ENCODE peak calls at places on chromosomes 11 and 22, in five cellular contexts. N is right cardiac atrium, X is GM23338, V is thoracic aorta, M is HepG2. I is an unnamed sample.

GRCh38 chr11:65314501-65315203 is at the start of gene CDC42EP2:
- ATAC-seq in N (peak), X (peak), V (peak), M (peak), I (peak)

GRCh38 chr11:106012744-106013143 is 9.3 kb downstream of the MSANTD4 start:
- ATAC-seq in N (peak), X (no peak), V (peak), M (no peak), I (no peak)

GRCh38 chr22:19759994-19760651 is 455 bp upstream of the TBX1 start:
- ATAC-seq in N (no peak), X (no peak), V (no peak), M (no peak), I (no peak)

GRCh38 chr11:44774131-44774530 is 47.4 kb downstream of the TSPAN18 start:
- ATAC-seq in N (peak), X (peak), V (no peak), M (no peak), I (peak)

GRCh38 chr11:129237880-129238638 is 45.9 kb upstream of the ARHGAP32 start:
- ATAC-seq in N (no peak), X (no peak), V (no peak), M (no peak), I (no peak)

GRCh38 chr11:102421262-102421661 is 31.3 kb downstream of the TMEM123 start:
- ATAC-seq in N (no peak), X (no peak), V (no peak), M (no peak), I (no peak)

GRCh38 chr22:17712441-17712840 is 61.8 kb downstream of the BID start:
- ATAC-seq in N (no peak), X (no peak), V (no peak), M (no peak), I (no peak)

GRCh38 chr22:46753360-46753759 is 9.1 kb upstream of the TBC1D22A start:
- ATAC-seq in N (no peak), X (no peak), V (no peak), M (no peak), I (no peak)

GRCh38 chr11:34339149-34340064 is 18.4 kb downstream of the ABTB2 start:
- ATAC-seq in N (no peak), X (no peak), V (no peak), M (peak), I (no peak)

GRCh38 chr11:46719543-46720218 is 668 bp downstream of the F2 start:
- ATAC-seq in N (no peak), X (no peak), V (no peak), M (no peak), I (no peak)

GRCh38 chr22:38271927-38272372 is 860 bp downstream of the TMEM184B start:
- ATAC-seq in N (peak), X (peak), V (no peak), M (peak), I (peak)

GRCh38 chr11:73980001-73980960 is 2.4 kb downstream of the UCP2 start:
- ATAC-seq in N (no peak), X (peak), V (no peak), M (no peak), I (no peak)

GRCh38 chr11:59559886-59560285 is 48.5 kb downstream of the OR4D9 start:
- ATAC-seq in N (peak), X (peak), V (no peak), M (peak), I (no peak)

GRCh38 chr11:2445948-2446551 is 1.2 kb downstream of the KCNQ1 start:
- ATAC-seq in N (no peak), X (no peak), V (no peak), M (no peak), I (no peak)

GRCh38 chr11:6323291-6323905 is 3.1 kb upstream of the CAVIN3 start:
- ATAC-seq in N (no peak), X (peak), V (no peak), M (no peak), I (no peak)

GRCh38 chr11:111360150-111361043 is 18.7 kb downstream of the POU2AF1 start:
- ATAC-seq in N (peak), X (no peak), V (no peak), M (peak), I (no peak)

GRCh38 chr11:10310301-10310841 is 5.5 kb downstream of the ADM start:
- ATAC-seq in N (no peak), X (no peak), V (no peak), M (no peak), I (no peak)

GRCh38 chr11:10307411-10308207 is 2.7 kb downstream of the ADM start:
- ATAC-seq in N (peak), X (peak), V (peak), M (peak), I (peak)

GRCh38 chr11:10308208-10308954 is 3.5 kb downstream of the ADM start:
- ATAC-seq in N (no peak), X (no peak), V (no peak), M (no peak), I (no peak)

GRCh38 chr11:10311802-10312201 is 6.9 kb downstream of the ADM start:
- ATAC-seq in N (no peak), X (no peak), V (no peak), M (no peak), I (no peak)

GRCh38 chr11:10309163-10310093 is 4.6 kb downstream of the ADM start:
- ATAC-seq in N (peak), X (no peak), V (no peak), M (no peak), I (peak)
- H3K4me3 ChIP-seq in N (no peak), X (no peak), V (no peak), M (peak), I (no peak)

GRCh38 chr22:28921585-28921879 is 38.2 kb downstream of the ZNRF3 start:
- ATAC-seq in N (no peak), X (no peak), V (no peak), M (no peak), I (no peak)
- H3K4me3 ChIP-seq in N (no peak), X (no peak), V (no peak), M (peak), I (no peak)

GRCh38 chr11:117442049-117442868 is 114.6 kb downstream of the CEP164 start:
- ATAC-seq in N (no peak), X (no peak), V (no peak), M (no peak), I (no peak)

GRCh38 chr11:117443269-117444186 is 115.9 kb downstream of the CEP164 start:
- ATAC-seq in N (peak), X (peak), V (no peak), M (peak), I (peak)

GRCh38 chr11:117442869-117443239 is 115.2 kb downstream of the CEP164 start:
- ATAC-seq in N (no peak), X (peak), V (no peak), M (no peak), I (no peak)

GRCh38 chr11:117444256-117445096 is 116.8 kb downstream of the CEP164 start:
- ATAC-seq in N (no peak), X (peak), V (no peak), M (no peak), I (no peak)

GRCh38 chr11:117445097-117445658 is 117.5 kb downstream of the CEP164 start:
- ATAC-seq in N (peak), X (no peak), V (no peak), M (no peak), I (no peak)
- H3K4me3 ChIP-seq in N (no peak), X (no peak), V (no peak), M (no peak), I (no peak)

DNA sequence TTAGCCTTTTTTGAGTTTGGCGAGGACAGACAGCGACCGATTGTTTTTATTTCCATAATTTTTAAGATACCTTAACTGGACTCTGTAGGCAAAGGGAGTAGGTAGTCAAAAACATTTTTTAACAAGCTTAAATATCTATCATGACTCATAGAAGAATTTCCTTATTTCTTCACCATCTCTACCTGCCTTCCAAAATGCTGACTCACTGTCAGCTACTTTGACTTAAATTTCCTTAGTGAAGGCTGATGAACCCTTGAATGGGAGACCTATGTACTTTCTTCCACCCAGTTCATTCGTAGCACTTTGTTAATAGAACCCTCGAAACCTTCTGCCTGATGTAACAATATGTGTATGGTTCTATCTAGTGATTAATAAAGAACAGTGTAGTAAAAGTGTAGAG is 1.1 kb upstream of the MTMR2 start:
- ATAC-seq in N (no peak), X (no peak), V (no peak), M (no peak), I (no peak)
- H3K4me3 ChIP-seq in N (peak), X (peak), V (peak), M (peak), I (peak)

GRCh38 chr11:66567787-66568123 is 651 bp downstream of the CTSF start:
- ATAC-seq in N (no peak), X (no peak), V (no peak), M (no peak), I (no peak)
- H3K4me3 ChIP-seq in N (peak), X (peak), V (peak), M (no peak), I (peak)

DNA sequence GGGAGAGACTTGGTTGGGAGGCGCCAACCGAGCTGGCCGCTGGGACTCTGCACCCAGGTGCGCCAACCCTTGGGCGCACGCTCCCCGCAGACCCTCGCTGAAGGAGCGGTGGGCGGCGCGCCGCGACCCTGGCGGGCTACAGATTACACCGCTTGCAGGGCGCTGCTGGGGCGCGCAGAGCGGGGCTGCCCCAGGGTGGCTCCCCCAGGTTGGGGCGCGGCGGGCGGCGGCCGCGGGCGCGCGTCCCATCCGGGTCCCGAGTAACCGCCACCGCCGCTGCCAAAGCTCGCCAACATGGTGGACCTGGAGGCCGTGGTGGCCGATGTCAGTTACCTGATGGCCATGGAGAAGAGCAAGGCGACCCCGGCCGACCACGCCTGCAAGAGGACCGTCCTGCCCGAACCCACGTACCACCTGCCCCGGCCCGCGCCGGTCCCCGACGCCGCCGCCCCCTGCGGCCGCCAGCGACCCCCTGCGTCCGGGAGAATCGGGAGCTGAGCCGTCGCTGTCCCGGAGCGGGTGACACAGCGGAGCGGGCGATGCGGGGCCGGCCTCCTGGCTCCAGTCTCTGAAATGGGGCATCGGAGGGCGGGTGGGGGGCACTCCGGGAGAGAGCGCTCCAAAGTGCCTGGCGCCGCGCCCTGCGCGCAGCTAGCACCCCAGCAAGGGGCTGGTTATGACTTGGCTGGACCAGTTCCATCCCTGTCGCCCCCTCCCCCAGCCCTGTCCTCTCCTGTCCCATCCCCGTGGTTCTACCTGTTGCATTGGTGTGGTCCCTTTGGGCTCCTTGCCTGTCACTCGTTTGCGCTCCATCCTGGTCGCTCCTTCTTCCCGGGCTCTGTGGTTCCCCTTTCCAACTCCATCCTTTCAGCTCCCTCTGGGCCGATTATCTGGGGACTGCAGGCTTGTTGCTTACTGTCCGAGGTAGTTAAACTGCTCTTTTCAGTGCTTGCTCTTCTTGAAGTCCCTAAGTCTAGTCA is 143.3 kb upstream of the GRK3 start:
- ATAC-seq in N (peak), X (peak), V (no peak), M (peak), I (no peak)
- H3K4me3 ChIP-seq in N (peak), X (peak), V (peak), M (peak), I (no peak)

GRCh38 chr11:68870470-68870869 is 28.8 kb upstream of the CPT1A start:
- ATAC-seq in N (no peak), X (peak), V (no peak), M (peak), I (no peak)
- H3K4me3 ChIP-seq in N (peak), X (peak), V (peak), M (peak), I (peak)

DNA sequence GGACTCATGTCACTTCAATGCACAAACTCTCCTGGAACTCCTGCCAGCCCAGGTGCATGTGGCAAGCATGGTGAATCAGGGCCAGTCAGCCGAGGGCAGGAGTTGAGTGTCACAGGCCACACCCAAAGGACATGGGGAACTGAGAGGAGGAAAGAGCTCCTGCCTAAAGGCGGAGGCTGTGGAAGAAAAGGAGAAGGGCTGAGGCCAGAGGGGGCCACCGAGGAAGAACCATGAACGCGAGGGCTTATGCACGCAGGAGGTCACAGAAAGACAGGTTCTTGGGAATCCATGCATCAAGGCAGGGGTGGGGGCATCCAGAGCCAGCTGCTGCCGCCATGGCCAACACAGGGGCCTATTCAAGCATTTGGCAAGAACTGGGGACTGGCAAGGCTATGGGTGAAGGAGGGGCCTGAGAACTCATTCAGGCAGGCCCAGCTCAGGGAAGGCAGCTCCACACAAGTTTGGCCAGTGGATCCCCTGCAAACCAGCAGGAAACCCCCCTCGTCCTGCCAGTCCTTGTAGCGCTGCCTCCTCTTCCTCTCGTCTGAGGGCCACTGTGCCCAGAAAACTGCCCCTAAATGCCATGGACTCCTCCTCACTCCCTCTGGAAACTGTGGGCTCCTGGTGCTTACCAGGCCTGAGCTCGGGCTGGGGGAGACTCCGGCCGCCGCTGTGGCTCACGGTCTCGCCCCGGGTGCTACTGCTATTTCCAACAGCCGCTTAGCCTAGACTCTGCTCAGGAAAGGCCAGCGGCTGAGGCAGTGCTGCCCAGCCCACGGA is 15.4 kb downstream of the PPM1F start:
- ATAC-seq in N (no peak), X (no peak), V (no peak), M (peak), I (no peak)
- H3K4me3 ChIP-seq in N (no peak), X (peak), V (peak), M (peak), I (peak)

I was measured in gastroesophageal sphincter.